ENCODE peak calls at places on chromosomes 5 and 9, in nine cellular contexts. V is endothelial cell, F is AG04450, B is cardiac muscle cell, Z is PC-3, D is nephron progenitor cell, M is right atrium auricular region, G is body of pancreas, P is fibroblast of mammary gland. O is an unnamed sample.

GRCh38 chr5:132371603-132371994 is 2.1 kb downstream of the SLC22A5 start:
- DNase-seq in V (no peak), F (no peak), B (no peak), Z (no peak), D (no peak), M (peak; percentile 44), G (no peak), P (no peak), O (no peak)

GRCh38 chr5:151896041-151896691 is 28.5 kb downstream of the GLRA1 start:
- DNase-seq in V (no peak), F (no peak), B (peak; percentile 84), Z (peak; percentile 56), D (no peak), M (no peak), G (no peak), P (peak; percentile 24), O (no peak)

GRCh38 chr5:38532165-38532669 is 24.2 kb downstream of the LIFR start:
- DNase-seq in V (no peak), F (no peak), B (no peak), Z (no peak), D (no peak), M (no peak), G (no peak), P (no peak), O (no peak)

GRCh38 chr9:33468797-33469621 is 4.7 kb downstream of the NOL6 start:
- DNase-seq in V (no peak), F (no peak), B (no peak), Z (no peak), D (no peak), M (no peak), G (no peak), P (no peak), O (no peak)

GRCh38 chr9:9790216-9790872 is 822.5 kb downstream of the PTPRD start:
- DNase-seq in V (peak; percentile 48), F (no peak), B (peak; percentile 3), Z (peak; percentile 44), D (peak; percentile 42), M (no peak), G (peak; percentile 23), P (peak; percentile 24), O (no peak)

GRCh38 chr9:77866882-77867281 is 164.7 kb downstream of the GNAQ start:
- DNase-seq in V (no peak), F (no peak), B (no peak), Z (no peak), D (no peak), M (no peak), G (no peak), P (no peak), O (no peak)

GRCh38 chr5:36587354-36587753 is 19.1 kb upstream of the SLC1A3 start:
- DNase-seq in V (no peak), F (no peak), B (no peak), Z (no peak), D (no peak), M (no peak), G (no peak), P (no peak), O (no peak)

GRCh38 chr5:131541071-131541470 is 94.0 kb downstream of the RAPGEF6 start:
- DNase-seq in V (no peak), F (no peak), B (no peak), Z (no peak), D (no peak), M (no peak), G (no peak), P (peak; percentile 35), O (no peak)

GRCh38 chr9:129471201-129472019 is 149.5 kb downstream of the C9orf50 start:
- DNase-seq in V (no peak), F (no peak), B (no peak), Z (no peak), D (no peak), M (no peak), G (no peak), P (no peak), O (no peak)

DNA sequence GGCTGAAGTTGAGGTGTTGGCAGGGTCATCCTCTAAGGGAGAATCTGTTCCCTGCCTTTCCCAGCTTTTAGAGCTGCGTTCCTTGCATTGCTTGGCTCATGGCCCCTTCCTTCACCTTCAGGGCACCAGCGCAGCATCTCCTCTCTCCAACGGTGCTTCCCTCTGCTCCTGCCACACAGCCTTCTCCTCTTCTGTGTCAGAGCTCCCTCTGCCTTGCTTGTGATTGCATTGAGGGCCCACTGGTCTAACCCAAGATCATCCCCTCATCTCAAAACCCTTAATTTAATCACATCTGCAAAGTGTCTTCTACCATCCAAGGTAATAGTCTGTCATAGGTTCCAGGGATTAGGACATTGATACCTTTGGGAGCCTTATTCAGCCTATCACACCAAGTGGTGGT is 205.7 kb upstream of the TBCA start:
- DNase-seq in V (no peak), F (no peak), B (no peak), Z (no peak), D (no peak), M (no peak), G (no peak), P (no peak), O (no peak)
- TF ChIP-seq CTCF in V (no peak), F (no peak), B (no peak), Z (peak; percentile 10), D (no peak), M (no peak), G (no peak), P (peak; percentile 12), O (no peak)

DNA sequence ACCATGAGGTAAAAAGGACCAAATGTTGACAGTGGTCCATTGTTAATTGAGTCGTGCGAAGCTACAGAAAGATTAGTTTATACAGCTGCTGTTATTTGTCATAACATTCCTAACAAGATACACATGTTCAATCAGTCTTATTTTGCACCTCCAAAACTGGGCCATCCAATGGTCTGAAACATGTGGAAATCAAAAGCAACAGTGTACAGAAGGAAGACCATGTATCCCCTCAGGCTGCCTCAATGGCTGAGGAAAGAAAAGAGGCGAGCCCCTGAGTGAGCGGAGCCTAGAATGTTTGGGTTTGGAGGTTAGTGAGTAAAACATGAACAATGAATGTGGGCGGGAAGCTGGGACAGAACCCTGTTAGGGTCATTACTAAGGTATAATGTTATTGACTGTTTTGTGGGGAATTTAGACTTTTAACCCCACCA is 35.6 kb downstream of the NFIB start:
- DNase-seq in V (no peak), F (no peak), B (peak; percentile 45), Z (peak; percentile 34), D (no peak), M (no peak), G (no peak), P (peak; percentile 85), O (peak; percentile 46)
- TF ChIP-seq CTCF in V (no peak), F (no peak), B (no peak), Z (no peak), D (no peak), M (no peak), G (no peak), P (no peak), O (no peak)

GRCh38 chr5:135018457-135018856 is 15.6 kb downstream of the PITX1 start:
- DNase-seq in V (no peak), F (no peak), B (no peak), Z (no peak), D (no peak), M (no peak), G (no peak), P (no peak), O (no peak)

GRCh38 chr5:135020111-135020895 is 13.7 kb downstream of the PITX1 start:
- DNase-seq in V (no peak), F (no peak), B (no peak), Z (no peak), D (no peak), M (no peak), G (no peak), P (no peak), O (no peak)

GRCh38 chr5:135015942-135016341 is 18.1 kb downstream of the PITX1 start:
- DNase-seq in V (no peak), F (no peak), B (no peak), Z (no peak), D (no peak), M (no peak), G (no peak), P (no peak), O (no peak)

GRCh38 chr5:135016926-135017325 is 17.1 kb downstream of the PITX1 start:
- DNase-seq in V (no peak), F (no peak), B (no peak), Z (no peak), D (no peak), M (no peak), G (no peak), P (no peak), O (no peak)

DNA sequence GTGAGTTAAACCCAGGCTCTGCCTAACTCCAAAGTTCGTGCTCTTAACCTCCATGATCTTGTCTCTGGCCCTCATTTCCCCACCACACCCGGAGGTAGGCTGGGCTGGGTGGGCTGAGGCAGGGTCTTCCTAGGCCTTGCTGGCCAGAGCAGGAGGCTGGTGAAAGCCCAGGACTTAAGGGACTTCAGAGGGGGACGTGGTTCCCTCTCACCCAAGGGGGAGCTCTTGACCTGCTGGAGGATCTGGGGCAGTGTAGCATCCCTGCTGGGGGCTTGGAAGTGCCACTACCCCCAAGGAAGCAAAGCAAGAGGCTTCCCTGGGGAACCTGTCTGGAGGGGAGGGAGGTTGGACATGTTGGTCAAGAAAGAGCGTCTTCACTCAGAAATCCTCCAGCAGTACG is 14.7 kb downstream of the PITX1 start:
- DNase-seq in V (no peak), F (no peak), B (no peak), Z (no peak), D (no peak), M (no peak), G (no peak), P (no peak), O (no peak)
- TF ChIP-seq CTCF in V (no peak), F (no peak), B (no peak), Z (peak; percentile 9), D (no peak), M (no peak), G (no peak), P (no peak), O (no peak)

DNA sequence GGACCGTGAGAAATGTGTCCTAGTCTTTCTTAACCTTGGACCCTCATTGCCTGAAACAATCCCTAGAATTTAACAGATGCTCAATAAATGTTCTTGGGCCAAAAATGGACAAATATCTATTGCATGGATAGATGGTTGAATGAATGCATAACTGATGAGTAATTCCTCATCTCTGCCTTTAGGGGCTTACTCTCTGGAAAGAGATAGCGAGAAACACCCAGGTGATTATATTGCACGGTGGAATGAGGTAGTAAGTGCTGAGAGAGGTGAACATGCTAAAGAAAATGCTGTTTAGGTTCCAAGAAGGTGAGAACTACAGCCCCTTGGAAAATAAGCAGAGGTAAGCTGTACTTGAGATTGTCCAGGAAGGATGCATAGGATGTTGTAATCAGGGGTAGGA is 426.4 kb downstream of the ARHGEF28 start:
- DNase-seq in V (no peak), F (no peak), B (no peak), Z (peak; percentile 20), D (no peak), M (no peak), G (no peak), P (no peak), O (no peak)
- TF ChIP-seq CTCF in V (no peak), F (no peak), B (no peak), Z (no peak), D (no peak), M (no peak), G (no peak), P (no peak), O (no peak)

O was measured in AG09319.